ENCODE peak calls at places on chromosomes 12 and 14, in nine cellular contexts. J is uterus, L is heart right ventricle, X is AG04450, M is astrocyte of the spinal cord, S is ovary, P is A549, Q is psoas muscle, R is astrocyte of the cerebellum. Z is an unnamed sample.

GRCh38 chr12:104046306-104046705 is 3.7 kb downstream of the GLT8D2 start:
- DNase-seq in S (no peak), J (no peak), R (no peak), X (no peak), Q (no peak), L (no peak), P (no peak), M (no peak), Z (no peak)

GRCh38 chr14:105023144-105023543 is 2.3 kb upstream of the CDCA4 start:
- DNase-seq in R (no peak), L (no peak), J (no peak), X (no peak), P (no peak), Q (no peak), S (no peak), M (peak), Z (no peak)

GRCh38 chr12:121791671-121792496 is 1.6 kb downstream of the RHOF start:
- DNase-seq in R (no peak), J (no peak), L (no peak), Q (no peak), X (no peak), S (no peak), P (peak), M (no peak), Z (no peak)

GRCh38 chr14:34640826-34641225 is 10.9 kb upstream of the SNX6 start:
- DNase-seq in J (no peak), L (no peak), R (no peak), Q (no peak), P (no peak), S (no peak), M (no peak), X (no peak), Z (no peak)

GRCh38 chr14:22813145-22813544 is 2.1 kb downstream of the SLC7A7 start:
- DNase-seq in P (no peak), R (no peak), Q (no peak), J (no peak), M (no peak), L (no peak), X (no peak), S (no peak), Z (no peak)

GRCh38 chr12:124385219-124385969 is 90.5 kb downstream of the RFLNA start:
- DNase-seq in J (peak), R (no peak), Q (peak), L (no peak), P (peak), X (peak), M (peak), S (no peak), Z (no peak)

GRCh38 chr14:87102979-87103378 is 890.0 kb downstream of the GALC start:
- DNase-seq in J (no peak), R (no peak), X (no peak), Q (no peak), S (no peak), M (no peak), P (no peak), L (no peak), Z (no peak)

GRCh38 chr12:24749171-24749570 is 199.7 kb downstream of the BCAT1 start:
- DNase-seq in Q (no peak), J (no peak), M (no peak), S (no peak), X (no peak), P (no peak), R (no peak), L (no peak), Z (no peak)

GRCh38 chr12:50595667-50596066 is 90.9 kb downstream of the DIP2B start:
- DNase-seq in R (no peak), Q (no peak), M (no peak), X (no peak), S (no peak), J (no peak), P (no peak), L (no peak), Z (no peak)

GRCh38 chr12:50598321-50598862 is 93.6 kb downstream of the DIP2B start:
- DNase-seq in P (no peak), X (no peak), M (peak), L (no peak), S (no peak), R (no peak), Q (no peak), J (no peak), Z (no peak)

GRCh38 chr12:50599366-50600095 is 94.7 kb downstream of the DIP2B start:
- DNase-seq in P (no peak), R (no peak), Q (no peak), J (no peak), M (no peak), L (no peak), X (no peak), S (no peak), Z (no peak)

GRCh38 chr12:50600364-50600763 is 95.6 kb downstream of the DIP2B start:
- DNase-seq in M (no peak), R (no peak), S (no peak), P (no peak), X (no peak), L (no peak), J (no peak), Q (no peak), Z (no peak)

GRCh38 chr12:50597200-50598195 is 92.7 kb downstream of the DIP2B start:
- DNase-seq in J (peak), R (no peak), Q (no peak), X (no peak), S (no peak), L (no peak), M (peak), P (peak), Z (no peak)
- TF ChIP-seq CTCF in J (no peak), R (peak), Q (no peak), X (no peak), S (no peak), L (no peak), M (no peak), P (no peak), Z (no peak)

DNA sequence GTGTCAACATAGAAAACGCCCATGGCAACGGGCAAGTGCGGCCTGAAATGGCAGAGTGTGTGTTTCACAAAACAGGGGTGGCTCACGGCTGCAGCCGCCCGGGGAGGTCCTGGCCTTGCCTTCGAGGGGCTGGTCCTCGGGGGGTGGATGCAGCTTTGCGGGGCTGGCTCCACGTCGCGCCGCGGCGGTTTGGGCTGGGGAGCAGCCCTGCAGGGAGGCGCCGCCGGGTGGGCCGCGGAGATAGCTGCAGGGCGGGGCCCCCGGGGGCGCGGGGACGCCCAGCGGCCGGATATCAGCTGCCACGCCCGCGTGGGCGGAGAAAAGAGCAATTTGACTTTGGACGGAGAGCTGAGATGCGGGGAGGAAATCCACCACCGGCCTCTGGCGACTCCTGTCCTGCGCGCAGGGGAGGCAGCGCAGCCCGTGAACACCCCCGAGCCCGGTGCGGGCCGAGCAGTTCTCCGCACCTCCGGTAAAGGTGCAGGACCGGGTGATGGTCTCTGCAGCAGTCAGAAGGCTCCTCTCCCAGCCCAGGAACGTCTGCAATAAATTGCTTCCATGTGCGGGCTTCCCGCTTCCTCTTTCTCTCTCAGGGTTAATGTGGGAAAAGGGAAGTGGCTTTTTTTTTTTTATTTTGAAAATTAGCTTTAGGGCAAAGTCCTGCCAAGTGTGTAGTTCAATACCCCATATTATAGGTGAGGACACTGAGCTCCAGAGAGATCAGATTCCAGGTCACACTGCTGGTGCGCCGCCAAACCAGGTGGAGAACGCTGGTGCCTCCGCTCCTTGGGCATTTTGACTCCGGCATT is 110.5 kb downstream of the ARF6 start:
- DNase-seq in Q (peak), J (peak), R (no peak), L (peak), M (peak), X (no peak), S (peak), P (peak), Z (no peak)
- H3K4me3 ChIP-seq in Q (peak), J (peak), R (peak), L (peak), M (peak), X (peak), S (peak), P (peak), Z (no peak)

GRCh38 chr12:99253068-99253467 is 394.5 kb upstream of the GARIN6 start:
- DNase-seq in Q (no peak), P (peak), S (no peak), M (no peak), R (no peak), J (no peak), L (no peak), X (no peak), Z (no peak)
- TF ChIP-seq CTCF in Q (no peak), P (no peak), S (no peak), M (peak), R (peak), J (no peak), L (peak), X (no peak), Z (peak)

GRCh38 chr12:4282103-4282891 is 8.7 kb downstream of the CCND2 start:
- DNase-seq in M (no peak), S (no peak), L (no peak), P (no peak), J (no peak), R (no peak), X (no peak), Q (no peak), Z (no peak)
- H3K4me3 ChIP-seq in M (no peak), S (no peak), L (no peak), P (no peak), J (no peak), R (no peak), X (no peak), Q (no peak), Z (no peak)

GRCh38 chr12:112826011-112826410 is 34.5 kb downstream of the RPH3A start:
- DNase-seq in M (no peak), L (no peak), Q (no peak), S (no peak), P (no peak), J (no peak), X (no peak), R (no peak), Z (no peak)

GRCh38 chr12:112824166-112824565 is 32.6 kb downstream of the RPH3A start:
- DNase-seq in R (no peak), P (no peak), S (no peak), X (no peak), L (no peak), Q (no peak), J (no peak), M (no peak), Z (no peak)

GRCh38 chr12:112822056-112822455 is 30.5 kb downstream of the RPH3A start:
- DNase-seq in J (no peak), X (no peak), R (no peak), P (no peak), Q (no peak), L (no peak), M (no peak), S (no peak), Z (no peak)

GRCh38 chr12:112824701-112825100 is 33.2 kb downstream of the RPH3A start:
- DNase-seq in M (no peak), X (no peak), S (no peak), R (no peak), Q (no peak), L (no peak), P (no peak), J (no peak), Z (no peak)

DNA sequence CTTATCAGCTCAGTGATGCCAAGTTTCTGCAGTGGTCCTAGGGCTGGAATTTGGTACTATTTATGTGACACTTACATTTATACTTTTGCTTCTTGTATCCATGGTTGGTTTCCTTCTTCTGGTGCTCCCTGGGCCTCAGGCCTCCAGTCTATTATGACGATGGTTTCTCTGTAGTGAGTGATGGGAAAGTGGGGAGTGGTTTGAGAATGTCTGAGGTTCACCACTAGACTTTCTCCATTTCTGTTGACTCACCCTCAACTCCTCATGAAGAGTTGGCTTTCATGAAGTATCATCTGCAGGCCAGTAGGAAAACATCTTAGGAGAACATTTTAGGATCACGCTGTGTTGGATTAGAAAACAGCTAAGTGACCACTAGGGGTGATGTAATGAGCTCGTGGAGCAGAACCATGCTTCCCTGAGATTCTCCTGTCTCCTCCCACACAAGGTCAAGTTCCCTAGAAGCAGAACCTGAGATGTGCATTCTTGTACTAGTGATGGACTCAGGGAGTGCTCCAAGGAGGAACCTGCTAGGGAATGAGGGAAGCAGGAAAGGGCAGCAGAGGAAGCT is 32.1 kb downstream of the RPH3A start:
- DNase-seq in X (no peak), P (peak), L (no peak), M (no peak), S (no peak), R (no peak), Q (no peak), J (no peak), Z (no peak)
- TF ChIP-seq CTCF in X (no peak), P (no peak), L (no peak), M (no peak), S (no peak), R (no peak), Q (no peak), J (no peak), Z (peak)

DNA sequence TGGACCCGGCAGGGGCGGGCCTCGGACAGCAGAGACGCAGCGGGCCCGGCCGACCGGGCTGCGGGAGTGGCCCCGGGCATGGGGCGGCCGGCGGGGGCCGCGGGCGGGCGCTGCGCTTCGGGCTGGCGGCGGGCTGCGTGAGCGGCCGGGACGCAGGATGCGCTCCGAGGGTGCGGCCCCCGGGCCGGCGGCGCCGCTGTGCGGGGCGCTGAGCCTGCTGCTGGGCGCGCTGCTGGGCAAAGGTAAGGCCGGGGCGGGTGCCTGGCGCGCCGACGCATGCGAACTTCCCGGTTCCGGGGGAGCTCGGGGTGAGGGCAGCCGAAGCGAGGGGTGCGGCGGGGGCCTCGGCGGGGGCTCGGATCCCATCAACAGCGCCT is 264 bp downstream of the TMEM132C start:
- DNase-seq in S (no peak), Q (no peak), P (no peak), J (no peak), X (no peak), L (no peak), R (no peak), M (no peak), Z (no peak)
- H3K4me3 ChIP-seq in S (peak), Q (peak), P (no peak), J (peak), X (no peak), L (peak), R (no peak), M (peak), Z (no peak)